ENCODE peak calls at places on chromosomes 16 and 17, in six cellular contexts. E is NCI-H2081, J is activated T-cell treated with anti-CD3 and anti-CD28 coated beads for 48 hours, A is ACHN, R is neural crest cell, P is PC-9. C is an unnamed sample.

GRCh38 chr17:73030995-73031394 is 61.5 kb downstream of the SLC39A11 start:
- DNase-seq in A (no peak), J (no peak), E (no peak), R (no peak), P (no peak), C (no peak)

GRCh38 chr17:325270-325976 is 27.2 kb downstream of the RPH3AL start:
- DNase-seq in R (no peak), A (no peak), E (no peak), J (no peak), P (no peak), C (no peak)

GRCh38 chr16:25692734-25693508 is 1.2 kb downstream of the HS3ST4 start:
- DNase-seq in J (no peak), A (no peak), R (peak), P (no peak), E (no peak), C (no peak)

GRCh38 chr17:13728751-13729150 is 127.0 kb upstream of the HS3ST3A1 start:
- DNase-seq in A (no peak), R (no peak), J (no peak), E (no peak), P (no peak), C (no peak)

GRCh38 chr16:85761866-85762265 is 11.0 kb upstream of the C16orf74 start:
- DNase-seq in E (no peak), P (no peak), A (no peak), J (no peak), R (no peak), C (no peak)

GRCh38 chr16:87384162-87384999 is 805 bp upstream of the FBXO31 start:
- DNase-seq in R (no peak), A (no peak), J (no peak), E (peak), P (peak), C (no peak)

GRCh38 chr16:67936876-67937605 is 391 bp upstream of the PSMB10 start:
- DNase-seq in J (no peak), A (peak), E (no peak), P (no peak), R (no peak), C (no peak)

GRCh38 chr17:57906910-57907309 is 48.3 kb downstream of the CUEDC1 start:
- DNase-seq in R (peak), E (no peak), P (no peak), A (peak), J (no peak), C (no peak)

GRCh38 chr17:5561736-5562135 is 22.6 kb downstream of the NLRP1 start:
- DNase-seq in A (no peak), E (no peak), P (no peak), J (no peak), R (no peak), C (peak)

GRCh38 chr16:55403464-55403863 is 75.5 kb upstream of the MMP2 start:
- DNase-seq in P (no peak), R (no peak), J (no peak), E (no peak), A (no peak), C (no peak)

GRCh38 chr17:29042679-29043538 is at the start of gene PIPOX:
- DNase-seq in A (peak), R (no peak), J (no peak), P (peak), E (peak), C (peak)

GRCh38 chr16:76926042-76926441 is 264.9 kb upstream of the MON1B start:
- DNase-seq in J (no peak), P (no peak), A (no peak), E (no peak), R (no peak), C (no peak)

GRCh38 chr16:10126686-10127085 is 55.5 kb downstream of the GRIN2A start:
- DNase-seq in P (no peak), A (no peak), J (no peak), E (no peak), R (no peak), C (no peak)

GRCh38 chr16:1054660-1055556 is 17.6 kb upstream of the SSTR5 start:
- DNase-seq in J (peak), E (no peak), P (peak), A (peak), R (peak), C (peak)